ENCODE peak calls at places on chromosomes 2 and 18, in five cellular contexts. F, C, E, G and P are unnamed samples.

GRCh38 chr18:68969027-68969426 is 171.1 kb downstream of the CCDC102B start:
- DNase-seq in G (no peak), F (no peak), C (no peak), E (no peak), P (no peak)

GRCh38 chr2:61645911-61646310 is 107.8 kb upstream of the XPO1 start:
- DNase-seq in E (no peak), F (peak), C (no peak), G (no peak), P (no peak)

GRCh38 chr2:15334650-15335326 is 226.3 kb downstream of the NBAS start:
- DNase-seq in G (no peak), E (peak), C (no peak), F (peak), P (no peak)

GRCh38 chr2:207692206-207693065 is 19.0 kb upstream of the CCNYL1 start:
- DNase-seq in F (peak), G (no peak), C (peak), E (no peak), P (peak)

GRCh38 chr2:33022989-33023731 is 76.4 kb downstream of the LTBP1 start:
- DNase-seq in C (no peak), G (no peak), E (no peak), F (peak), P (no peak)

GRCh38 chr2:67215214-67215613 is 181.9 kb upstream of the ETAA1 start:
- DNase-seq in F (peak), C (no peak), E (no peak), G (peak), P (peak)

GRCh38 chr18:48889115-48889941 is 61.4 kb downstream of the SMAD7 start:
- DNase-seq in C (no peak), G (no peak), E (no peak), F (no peak), P (no peak)

GRCh38 chr2:105744091-105744908 is 412 bp upstream of the NCK2 start:
- DNase-seq in G (no peak), E (peak), F (peak), C (peak), P (peak)

GRCh38 chr2:121947681-121948080 is 192.2 kb downstream of the TSN start:
- DNase-seq in F (no peak), E (no peak), G (peak), C (no peak), P (no peak)

GRCh38 chr2:45156605-45157004 is 147.4 kb upstream of the SIX2 start:
- DNase-seq in E (no peak), G (no peak), F (no peak), C (no peak), P (no peak)

GRCh38 chr2:215973954-215974699 is 39.2 kb downstream of the MREG start:
- DNase-seq in E (no peak), G (no peak), C (no peak), F (peak), P (no peak)

GRCh38 chr18:22817844-22818243 is 115.3 kb upstream of the RBBP8 start:
- DNase-seq in F (no peak), C (no peak), G (no peak), E (peak), P (no peak)

GRCh38 chr2:181124499-181124898 is 144.1 kb downstream of the UBE2E3 start:
- DNase-seq in G (no peak), C (no peak), E (no peak), F (peak), P (no peak)

GRCh38 chr2:95695613-95696012 is 103.8 kb downstream of the TRIM43 start:
- DNase-seq in C (no peak), G (no peak), F (peak), E (no peak), P (peak)

GRCh38 chr18:51361130-51361860 is 163.8 kb upstream of the MEX3C start:
- DNase-seq in E (no peak), C (no peak), F (no peak), G (no peak), P (no peak)

GRCh38 chr2:108220942-108221541 is 18.7 kb upstream of the SULT1C3 start:
- DNase-seq in G (no peak), C (no peak), F (no peak), E (no peak), P (no peak)

GRCh38 chr18:32139835-32140283 is 48.2 kb downstream of the RNF138 start:
- DNase-seq in E (no peak), G (no peak), C (no peak), F (no peak), P (no peak)

GRCh38 chr18:3713166-3713565 is 263.2 kb downstream of the TGIF1 start:
- DNase-seq in F (no peak), E (no peak), C (no peak), G (no peak), P (no peak)

GRCh38 chr2:238456966-238457926 is 30.5 kb downstream of the ASB1 start:
- DNase-seq in G (no peak), F (no peak), C (no peak), E (no peak), P (no peak)

GRCh38 chr2:171688129-171688465 is 828 bp downstream of the DYNC1I2 start:
- DNase-seq in E (peak), C (no peak), G (no peak), F (no peak), P (no peak)

GRCh38 chr2:20634430-20635095 is 16.3 kb downstream of the HS1BP3 start:
- DNase-seq in E (no peak), C (no peak), G (no peak), F (peak), P (no peak)

GRCh38 chr18:24271381-24272331 is 126.0 kb downstream of the OSBPL1A start:
- DNase-seq in C (no peak), G (no peak), E (peak), F (peak), P (peak)

GRCh38 chr2:10289891-10290290 is 12.8 kb upstream of the HPCAL1 start:
- DNase-seq in E (no peak), C (no peak), G (no peak), F (peak), P (no peak)

GRCh38 chr2:239910851-239911629 is 114.1 kb downstream of the NDUFA10 start:
- DNase-seq in F (no peak), C (no peak), G (no peak), E (no peak), P (no peak)

GRCh38 chr2:113178891-113179290 is 5.1 kb downstream of the PSD4 start:
- DNase-seq in C (no peak), E (no peak), G (no peak), F (no peak), P (no peak)

GRCh38 chr2:157321514-157321913 is 4.1 kb downstream of the ERMN start:
- DNase-seq in E (no peak), G (no peak), F (no peak), C (no peak), P (no peak)

GRCh38 chr2:160609346-160609745 is 115.7 kb upstream of the RBMS1 start:
- DNase-seq in E (no peak), C (no peak), F (peak), G (no peak), P (no peak)

GRCh38 chr2:126902859-126903258 is 4.2 kb downstream of the TEX51 start:
- DNase-seq in G (no peak), E (no peak), C (no peak), F (no peak), P (peak)